ENCODE peak calls at places on chromosomes 11 and 22, in six cellular contexts. I is tibial artery, G is Caco-2, E is ascending aorta, U is K562, H is fibroblast of lung. P is an unnamed sample.

GRCh38 chr22:30943368-30943767 is 25.2 kb downstream of the MORC2 start:
- DNase-seq in U (no peak), H (no peak), I (no peak), E (no peak), G (no peak), P (no peak)

GRCh38 chr11:34075178-34075820 is 23.8 kb downstream of the CAPRIN1 start:
- DNase-seq in I (no peak), H (peak; percentile 84), G (no peak), U (no peak), E (no peak), P (no peak)

GRCh38 chr11:77186302-77186701 is 58.3 kb downstream of the MYO7A start:
- DNase-seq in H (no peak), I (no peak), U (no peak), E (no peak), G (no peak), P (no peak)

GRCh38 chr11:68655406-68655805 is 28.9 kb upstream of the GAL start:
- DNase-seq in U (no peak), E (no peak), G (no peak), H (peak; percentile 18), I (no peak), P (no peak)

GRCh38 chr22:41003041-41003440 is 51.9 kb downstream of the RBX1 start:
- DNase-seq in E (no peak), U (no peak), I (no peak), H (no peak), G (peak; percentile 89), P (no peak)

GRCh38 chr11:134654161-134654915 is 242.3 kb upstream of the B3GAT1 start:
- DNase-seq in E (no peak), H (no peak), I (peak; percentile 28), G (no peak), U (no peak), P (no peak)

GRCh38 chr22:21446128-21446826 is 20.9 kb upstream of the TMEM191C start:
- DNase-seq in I (peak; percentile 54), U (no peak), G (peak; percentile 1), E (no peak), H (no peak), P (no peak)

GRCh38 chr22:30575011-30575671 is 676 bp upstream of the GAL3ST1 start:
- DNase-seq in I (peak; percentile 91), H (peak; percentile 84), U (no peak), E (peak; percentile 19), G (peak; percentile 43), P (no peak)

GRCh38 chr11:12160680-12161079 is 50.3 kb downstream of the MICAL2 start:
- DNase-seq in G (no peak), U (no peak), H (peak; percentile 83), E (no peak), I (peak; percentile 74), P (no peak)

GRCh38 chr11:63599211-63600122 is 14.8 kb downstream of the PLAAT3 start:
- DNase-seq in I (no peak), E (no peak), U (peak; percentile 54), H (peak; percentile 69), G (no peak), P (no peak)

GRCh38 chr11:21415566-21415965 is 746.2 kb downstream of the NELL1 start:
- DNase-seq in U (no peak), H (no peak), I (no peak), G (no peak), E (no peak), P (no peak)

GRCh38 chr11:86497310-86497709 is 122.6 kb downstream of the CCDC81 start:
- DNase-seq in I (no peak), U (no peak), G (no peak), H (peak; percentile 86), E (no peak), P (no peak)

GRCh38 chr11:133946541-133947297 is 10.0 kb downstream of the IGSF9B start:
- DNase-seq in I (peak; percentile 70), E (no peak), H (no peak), G (no peak), U (no peak), P (no peak)

GRCh38 chr11:130042093-130042591 is 27.6 kb upstream of the APLP2 start:
- DNase-seq in E (no peak), I (no peak), H (peak; percentile 90), G (no peak), U (peak; percentile 54), P (no peak)

GRCh38 chr11:125902315-125902926 is 585 bp downstream of the PUS3 start:
- DNase-seq in E (no peak), I (no peak), H (no peak), U (peak; percentile 17), G (no peak), P (no peak)

GRCh38 chr11:16612801-16613400 is 125.5 kb upstream of the C11orf58 start:
- DNase-seq in E (no peak), G (peak; percentile 8), I (no peak), H (peak; percentile 11), U (no peak), P (no peak)

GRCh38 chr11:94325681-94326080 is 21.3 kb downstream of the IZUMO1R start:
- DNase-seq in G (peak; percentile 61), E (no peak), H (no peak), I (no peak), U (peak; percentile 64), P (no peak)

DNA sequence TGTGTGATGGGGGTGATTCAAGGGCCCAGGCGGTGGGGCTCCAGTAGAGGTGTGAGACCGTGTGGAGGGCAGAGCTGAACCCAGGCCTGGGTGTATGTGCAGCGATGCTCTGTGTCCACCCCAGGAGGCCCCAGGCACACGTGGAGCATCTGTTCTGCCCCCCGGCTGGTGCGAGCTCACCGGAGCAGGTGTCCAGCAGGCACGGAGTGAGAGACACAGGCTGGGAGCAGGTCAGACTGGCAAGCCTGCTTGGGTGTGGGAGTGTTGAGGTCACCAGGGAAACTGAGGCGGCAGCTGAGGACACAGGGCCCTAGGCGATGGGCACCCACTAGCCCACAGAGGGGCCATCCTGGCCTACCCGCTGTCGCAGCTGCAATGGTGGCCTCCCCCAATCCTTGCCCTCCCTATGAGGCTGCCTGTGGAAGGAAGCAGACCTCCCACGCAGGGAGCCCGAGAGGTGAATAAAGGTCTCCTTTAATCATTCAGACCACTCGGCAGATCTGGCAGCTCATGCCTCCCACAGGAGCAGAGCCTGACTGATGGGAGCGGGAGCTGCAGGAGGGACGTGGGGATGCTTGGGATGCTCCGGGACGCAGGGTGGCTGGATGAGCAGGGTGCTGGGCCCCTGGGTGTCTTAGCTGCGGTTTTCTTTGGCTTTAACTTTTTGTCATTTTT is 1165.1 kb downstream of the BRD1 start:
- DNase-seq in U (no peak), I (no peak), G (no peak), H (no peak), E (no peak), P (no peak)
- H3K9me3 ChIP-seq in U (no peaks in the 10 kb centered on the region), I (no peaks in the 10 kb centered on the region), G (peaks cover 5% of the 10 kb centered on the region), H (no peaks in the 10 kb centered on the region), E (no peaks in the 10 kb centered on the region), P (no peaks in the 10 kb centered on the region)

GRCh38 chr11:79438631-79439429 is 2.0 kb downstream of the TENM4 start:
- DNase-seq in H (peak; percentile 42), U (no peak), I (peak; percentile 71), G (no peak), E (no peak), P (no peak)

GRCh38 chr11:79440451-79441158 is at the start of gene TENM4:
- DNase-seq in H (peak; percentile 95), U (no peak), G (no peak), I (peak; percentile 85), E (peak; percentile 36), P (no peak)

GRCh38 chr11:79439893-79440450 is 858 bp downstream of the TENM4 start:
- DNase-seq in E (no peak), I (peak; percentile 71), H (no peak), U (no peak), G (no peak), P (no peak)

GRCh38 chr11:79439430-79439892 is 1.4 kb downstream of the TENM4 start:
- DNase-seq in I (peak; percentile 67), G (no peak), U (no peak), E (no peak), H (peak; percentile 60), P (no peak)

GRCh38 chr11:79441159-79441875 is 487 bp upstream of the TENM4 start:
- DNase-seq in G (no peak), E (no peak), H (peak; percentile 78), I (no peak), U (no peak), P (no peak)
- H3K27me3 ChIP-seq in G (no peaks in the 10 kb centered on the region), E (no peaks in the 10 kb centered on the region), H (no peaks in the 10 kb centered on the region), I (no peaks in the 10 kb centered on the region), U (peaks cover 4% of the 10 kb centered on the region), P (peaks cover 10% of the 10 kb centered on the region)

DNA sequence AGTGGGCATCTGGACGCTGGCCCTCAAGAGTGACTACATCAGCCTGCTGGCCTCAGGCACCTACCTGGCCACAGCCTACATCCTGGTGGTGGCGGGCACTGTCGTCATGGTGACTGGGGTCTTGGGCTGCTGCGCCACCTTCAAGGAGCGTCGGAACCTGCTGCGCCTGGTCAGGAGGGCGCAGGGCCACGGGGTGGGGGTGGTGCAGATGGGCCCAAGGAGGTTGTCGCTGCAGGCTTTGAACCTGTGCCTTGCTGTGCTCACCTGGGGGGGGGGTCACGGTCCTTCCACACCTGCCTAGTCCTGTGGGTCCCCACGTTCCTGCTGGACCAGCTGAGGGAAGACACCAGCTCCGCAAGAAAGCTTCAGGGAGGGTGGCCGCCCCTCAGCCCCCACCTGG is 3.5 kb downstream of the CD151 start:
- DNase-seq in I (no peak), U (no peak), E (no peak), H (no peak), G (no peak), P (no peak)
- H3K4me1 ChIP-seq in I (peaks cover 79% of the 10 kb centered on the region), U (peaks cover 28% of the 10 kb centered on the region), E (peaks cover 14% of the 10 kb centered on the region), H (peaks cover 38% of the 10 kb centered on the region), G (peaks cover 29% of the 10 kb centered on the region), P (peaks cover 96% of the 10 kb centered on the region)

DNA sequence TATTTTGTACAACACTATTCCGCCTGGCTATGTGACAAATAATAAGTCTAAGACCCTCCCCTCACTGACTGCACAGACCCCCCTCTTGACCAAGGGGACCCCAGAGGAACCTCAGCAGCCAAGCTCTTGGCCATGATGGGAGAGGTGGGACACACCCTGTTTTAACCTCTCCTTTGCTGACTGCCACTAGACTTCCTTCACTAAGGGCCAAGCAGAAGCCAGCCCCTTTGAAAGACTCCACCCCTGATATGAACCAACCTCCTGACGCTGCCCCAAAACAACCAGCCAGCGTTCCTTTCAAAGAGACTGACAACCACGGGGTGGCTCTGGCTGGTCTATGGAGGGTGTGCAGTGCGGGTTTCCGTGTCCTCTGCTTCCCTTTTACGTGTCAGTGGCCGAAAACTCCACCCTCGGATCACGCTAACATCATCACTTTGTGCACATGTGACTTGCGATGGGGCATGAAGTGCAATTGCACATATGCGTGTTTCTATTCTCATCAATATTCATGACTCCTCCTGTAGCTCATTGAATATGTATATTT is 643.8 kb downstream of the TBC1D22A start:
- DNase-seq in E (no peak), I (peak; percentile 37), H (no peak), U (no peak), G (no peak), P (no peak)
- H3K9me3 ChIP-seq in E (no peaks in the 10 kb centered on the region), I (no peaks in the 10 kb centered on the region), H (no peaks in the 10 kb centered on the region), U (no peaks in the 10 kb centered on the region), G (no peaks in the 10 kb centered on the region), P (no peaks in the 10 kb centered on the region)

GRCh38 chr11:46630237-46630636 is 12.9 kb downstream of the ATG13 start:
- DNase-seq in H (no peak), E (no peak), I (no peak), U (no peak), G (no peak), P (no peak)

GRCh38 chr11:46625406-46625805 is 8.1 kb downstream of the ATG13 start:
- DNase-seq in U (no peak), I (no peak), E (no peak), G (peak; percentile 84), H (no peak), P (no peak)

GRCh38 chr11:46631676-46632075 is 14.3 kb downstream of the ATG13 start:
- DNase-seq in U (no peak), H (no peak), E (no peak), G (no peak), I (no peak), P (no peak)

GRCh38 chr11:46632502-46632901 is 15.1 kb downstream of the ATG13 start:
- DNase-seq in G (no peak), I (no peak), H (no peak), U (no peak), E (no peak), P (no peak)

GRCh38 chr11:46628961-46629360 is 11.6 kb downstream of the ATG13 start:
- DNase-seq in G (no peak), U (no peak), H (no peak), E (no peak), I (no peak), P (no peak)
- H3K27me3 ChIP-seq in G (no peaks in the 10 kb centered on the region), U (no peaks in the 10 kb centered on the region), H (no peaks in the 10 kb centered on the region), E (no peaks in the 10 kb centered on the region), I (no peaks in the 10 kb centered on the region), P (no peaks in the 10 kb centered on the region)

P was measured in esophagus squamous epithelium.